ENCODE peak calls at places on chromosome 2, in four cellular contexts. B is lung, T is A549, W is upper lobe of right lung. H is an unnamed sample. For H3K4me1, the result is how much of the 10 kb centered on the place peaks cover.

GRCh38 chr2:204486855-204487254 is 58.4 kb upstream of the PARD3B start:
- DNase-seq in T (no peak), W (no peak), B (no peak), H (no peak)

GRCh38 chr2:191303349-191304005 is 58.3 kb downstream of the MYO1B start:
- DNase-seq in T (no peak), W (no peak), B (no peak), H (no peak)

GRCh38 chr2:216426166-216426777 is 14.0 kb downstream of the SMARCAL1 start:
- DNase-seq in W (no peak), T (no peak), B (no peak), H (no peak)

GRCh38 chr2:201797175-201797840 is 9.0 kb upstream of the CDK15 start:
- DNase-seq in B (no peak), T (no peak), W (no peak), H (no peak)

GRCh38 chr2:239830066-239830717 is 194.9 kb downstream of the NDUFA10 start:
- DNase-seq in B (peak), T (no peak), W (peak), H (peak)

GRCh38 chr2:22360735-22361374 is 1024.1 kb upstream of the KLHL29 start:
- DNase-seq in T (no peak), B (no peak), W (no peak), H (no peak)

GRCh38 chr2:142954488-142954887 is 77.0 kb downstream of the KYNU start:
- DNase-seq in B (no peak), T (no peak), W (no peak), H (no peak)

GRCh38 chr2:215841175-215841816 is 172.1 kb downstream of the MREG start:
- DNase-seq in B (no peak), T (no peak), W (no peak), H (no peak)

GRCh38 chr2:240013343-240013742 is 11.8 kb downstream of the NDUFA10 start:
- DNase-seq in B (no peak), T (no peak), W (no peak), H (no peak)

GRCh38 chr2:237726401-237726830 is 72.2 kb upstream of the RBM44 start:
- DNase-seq in T (no peak), W (no peak), B (no peak), H (no peak)

GRCh38 chr2:27378096-27378808 is 2.3 kb downstream of the ZNF513 start:
- DNase-seq in B (no peak), W (peak), T (peak), H (no peak)

GRCh38 chr2:118290436-118291004 is 202.2 kb downstream of the INSIG2 start:
- DNase-seq in T (no peak), B (no peak), W (no peak), H (no peak)

GRCh38 chr2:240513544-240514287 is 44.1 kb downstream of the ANKMY1 start:
- DNase-seq in B (peak), W (peak), T (peak), H (peak)

GRCh38 chr2:100406120-100406508 is 11.4 kb downstream of the CHST10 start:
- DNase-seq in W (no peak), B (no peak), T (no peak), H (peak)
- H3K4me3 ChIP-seq in W (no peak), B (no peak), T (no peak), H (no peak)

GRCh38 chr2:231601356-231602229 is 8.9 kb downstream of the TEX44 start:
- DNase-seq in T (peak), B (peak), W (peak), H (peak)

GRCh38 chr2:231602874-231603467 is 10.3 kb downstream of the TEX44 start:
- DNase-seq in T (no peak), B (no peak), W (no peak), H (no peak)

GRCh38 chr2:231597627-231598026 is 5.0 kb downstream of the TEX44 start:
- DNase-seq in T (no peak), W (no peak), B (no peak), H (no peak)

GRCh38 chr2:231604101-231604684 is 11.5 kb downstream of the TEX44 start:
- DNase-seq in B (peak), T (peak), W (peak), H (peak)

GRCh38 chr2:231600619-231601355 is 8.1 kb downstream of the TEX44 start:
- DNase-seq in T (no peak), B (no peak), W (no peak), H (no peak)
- H3K4me1 ChIP-seq in T (under half), B (under half), W (under half), H (under half)

DNA sequence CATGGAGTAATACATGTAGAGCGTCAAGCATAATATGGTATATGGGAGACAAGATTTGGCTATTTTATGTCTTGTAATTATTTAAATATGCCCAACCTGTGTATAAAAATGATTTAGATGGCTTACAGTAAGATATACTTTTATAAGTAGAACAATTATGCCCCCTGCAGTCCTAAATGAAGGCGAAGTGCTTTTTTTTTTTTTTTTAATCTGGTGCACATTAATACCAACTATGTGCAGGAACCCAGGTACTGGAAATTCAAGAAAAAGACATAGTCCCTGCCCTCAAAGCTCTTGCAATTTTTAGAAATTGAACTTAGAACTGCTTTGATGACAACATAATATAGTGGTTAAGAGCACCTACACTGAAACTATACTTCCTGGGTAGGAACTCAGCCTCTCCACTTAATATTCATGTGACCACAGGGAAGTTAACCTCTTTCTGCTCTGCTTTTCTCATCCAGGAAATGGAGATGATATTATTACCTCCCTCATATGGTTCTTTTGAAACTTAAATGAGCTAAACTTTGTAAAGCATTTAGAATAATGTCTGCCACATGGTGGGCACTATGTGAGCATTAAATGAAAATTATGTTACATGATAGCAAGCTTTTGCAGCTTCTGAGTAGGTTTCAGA is 38.1 kb downstream of the AFTPH start:
- DNase-seq in B (no peak), T (peak), W (no peak), H (no peak)
- TF ChIP-seq CTCF in B (peak), T (peak), W (peak), H (peak)

GRCh38 chr2:19261061-19261460 is 97.4 kb downstream of the OSR1 start:
- DNase-seq in T (no peak), W (no peak), B (no peak), H (no peak)

GRCh38 chr2:19251554-19251953 is 106.9 kb downstream of the OSR1 start:
- DNase-seq in T (no peak), W (no peak), B (no peak), H (no peak)

GRCh38 chr2:19255481-19255880 is 102.9 kb downstream of the OSR1 start:
- DNase-seq in B (no peak), W (no peak), T (no peak), H (no peak)

GRCh38 chr2:19250906-19251305 is 107.5 kb downstream of the OSR1 start:
- DNase-seq in W (no peak), T (no peak), B (no peak), H (no peak)

DNA sequence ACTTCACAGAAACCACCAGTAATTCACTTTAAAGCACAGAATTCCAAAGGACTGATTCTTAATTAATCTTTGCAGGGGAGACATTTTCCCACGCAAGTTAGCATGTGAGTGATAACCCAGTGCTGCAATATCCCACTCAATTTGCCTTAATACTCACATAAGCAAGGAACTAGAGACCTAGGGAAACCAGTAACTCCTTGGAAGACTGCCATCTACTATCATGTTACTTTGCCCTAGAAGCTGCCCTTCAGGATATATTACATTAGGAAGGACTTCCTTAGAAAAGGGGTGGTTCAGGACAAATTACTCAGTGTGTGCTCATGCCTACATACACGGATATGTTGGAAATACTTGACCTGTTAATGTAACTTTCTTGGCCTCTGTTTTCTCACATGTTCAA is 102.2 kb downstream of the OSR1 start:
- DNase-seq in W (no peak), T (no peak), B (no peak), H (no peak)
- H3K4me3 ChIP-seq in W (no peak), T (no peak), B (no peak), H (no peak)

GRCh38 chr2:120229341-120229740 is 6.1 kb upstream of the TMEM185B start:
- DNase-seq in B (no peak), W (no peak), T (no peak), H (no peak)

GRCh38 chr2:120228503-120228902 is 5.3 kb upstream of the TMEM185B start:
- DNase-seq in B (no peak), W (no peak), T (no peak), H (peak)

GRCh38 chr2:120231974-120232635 is 8.9 kb upstream of the TMEM185B start:
- DNase-seq in T (no peak), B (peak), W (no peak), H (no peak)

GRCh38 chr2:120231564-120231973 is 8.4 kb upstream of the TMEM185B start:
- DNase-seq in W (no peak), T (no peak), B (no peak), H (peak)

DNA sequence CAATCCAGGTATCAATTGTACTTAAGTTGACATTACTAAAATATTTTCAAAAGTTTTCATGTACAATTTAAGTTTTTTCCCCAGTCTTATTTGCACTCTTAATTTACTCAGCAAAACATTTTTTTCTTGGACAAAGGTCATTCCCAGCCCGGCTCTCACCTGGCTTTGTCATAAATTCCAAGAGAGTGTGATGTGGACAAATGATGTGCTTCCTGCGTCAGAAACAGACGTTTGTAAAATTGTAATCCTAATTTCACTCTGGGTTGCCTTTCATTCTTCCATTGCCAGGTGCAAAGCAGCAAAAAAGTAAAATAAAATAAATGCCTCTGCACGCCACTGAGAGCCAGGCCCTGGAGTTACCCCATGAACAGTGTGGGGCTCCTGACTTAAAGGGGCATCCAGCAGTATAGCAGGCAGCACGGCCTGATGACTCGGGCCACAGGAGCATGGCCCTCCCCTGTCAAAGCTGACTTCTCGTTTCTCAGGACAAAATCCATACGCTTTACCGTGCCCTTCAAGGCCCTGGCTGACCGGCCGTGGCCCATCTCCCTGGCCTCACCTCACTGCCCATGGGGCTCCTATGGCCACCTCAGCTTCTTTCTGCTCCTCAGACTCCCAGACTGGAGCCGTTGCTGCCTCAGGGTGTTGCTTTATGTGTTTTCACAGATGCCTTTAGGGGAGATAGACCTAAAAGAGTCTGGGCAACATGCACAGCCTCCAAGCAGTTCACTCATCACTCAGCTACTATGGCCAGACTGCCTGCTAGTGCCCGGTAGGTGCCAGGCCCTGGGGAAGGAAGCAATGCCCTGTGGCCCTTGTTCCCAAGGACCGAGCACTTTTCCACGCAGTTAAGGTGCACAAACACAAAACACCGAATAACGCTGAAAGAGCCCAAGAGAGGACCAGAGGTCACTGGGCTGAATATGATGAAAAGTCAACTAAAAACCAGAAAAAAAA is 7.6 kb upstream of the TMEM185B start:
- DNase-seq in W (peak), B (no peak), T (no peak), H (peak)
- H3K4me1 ChIP-seq in W (under half), B (under half), T (under half), H (under half)

GRCh38 chr2:15028406-15028805 is 395.9 kb downstream of the LRATD1 start:
- DNase-seq in W (no peak), T (no peak), B (no peak), H (no peak)

GRCh38 chr2:15034246-15034645 is 401.7 kb downstream of the LRATD1 start:
- DNase-seq in W (no peak), B (no peak), T (no peak), H (no peak)

GRCh38 chr2:15034860-15035259 is 402.3 kb downstream of the LRATD1 start:
- DNase-seq in B (no peak), W (no peak), T (no peak), H (no peak)

GRCh38 chr2:15031745-15032240 is 399.3 kb downstream of the LRATD1 start:
- DNase-seq in W (no peak), B (no peak), T (no peak), H (no peak)
- TF ChIP-seq CTCF in W (no peak), B (no peak), T (no peak), H (no peak)

GRCh38 chr2:85959191-85959590 is 70.4 kb upstream of the ST3GAL5 start:
- DNase-seq in W (no peak), B (no peak), T (no peak), H (no peak)

GRCh38 chr2:85956647-85957039 is 67.9 kb upstream of the ST3GAL5 start:
- DNase-seq in B (no peak), T (no peak), W (no peak), H (no peak)

GRCh38 chr2:85958731-85959130 is 69.9 kb upstream of the ST3GAL5 start:
- DNase-seq in W (no peak), B (peak), T (no peak), H (no peak)

GRCh38 chr2:85954918-85955420 is 66.2 kb upstream of the ST3GAL5 start:
- DNase-seq in B (peak), T (no peak), W (peak), H (no peak)

GRCh38 chr2:85957256-85957655 is 68.5 kb upstream of the ST3GAL5 start:
- DNase-seq in T (no peak), W (no peak), B (no peak), H (no peak)
- H3K4me3 ChIP-seq in T (no peak), W (no peak), B (no peak), H (no peak)

GRCh38 chr2:235611756-235612155 is 117.9 kb downstream of the AGAP1 start:
- DNase-seq in B (no peak), T (no peak), W (no peak), H (no peak)
- H3K4me1 ChIP-seq in B (under half), T (under half), W (under half), H (under half)

DNA sequence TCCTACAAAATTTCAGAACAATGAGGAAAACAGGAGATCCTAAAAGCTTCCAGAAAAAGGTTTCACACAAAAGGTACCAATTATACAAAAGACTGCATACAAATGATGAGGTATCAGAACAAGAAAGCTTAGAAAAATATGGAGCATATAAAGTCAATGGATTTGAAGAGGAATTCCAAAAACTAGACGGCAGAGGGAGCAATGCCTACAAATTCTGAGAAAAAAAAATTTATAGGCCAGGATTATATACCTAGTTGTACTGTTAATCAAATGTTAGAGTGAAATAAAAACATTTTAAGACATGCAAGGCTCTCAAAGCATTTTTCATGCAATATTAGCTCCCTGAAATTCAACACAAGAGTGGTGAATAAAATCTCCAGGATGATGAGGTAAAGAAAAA is 106.2 kb downstream of the ZRANB3 start:
- DNase-seq in T (no peak), B (no peak), W (no peak), H (no peak)
- TF ChIP-seq CTCF in T (no peak), B (no peak), W (no peak), H (no peak)

DNA sequence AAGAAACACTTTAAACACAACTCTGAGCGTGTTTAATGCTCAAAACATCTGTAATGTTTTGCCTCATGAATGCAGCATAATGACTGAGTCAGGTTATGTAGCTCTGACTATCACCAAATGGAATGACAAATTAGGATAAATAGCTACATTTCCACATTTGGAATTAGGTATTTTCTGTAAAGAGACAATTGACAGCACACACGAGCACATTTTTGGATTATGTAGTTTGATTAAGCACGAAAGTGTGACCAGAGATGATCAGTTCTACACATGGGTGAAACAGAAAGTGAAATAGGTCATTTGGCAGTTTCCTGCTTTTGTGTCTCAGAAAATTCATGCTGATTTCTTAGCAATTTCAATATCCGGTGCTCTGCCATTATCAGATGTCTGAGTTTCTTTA is 29.0 kb downstream of the LPIN1 start:
- DNase-seq in T (no peak), W (no peak), B (no peak), H (no peak)
- H3K4me3 ChIP-seq in T (no peak), W (no peak), B (no peak), H (no peak)

H was measured in ascending aorta.